ENCODE peak calls at places on chromosomes 11 and 22, in ten cellular contexts. N is Caco-2, M is omental fat pad, U is pancreas, Q is cardiac muscle cell, R is MCF 10A, W is foreskin keratinocyte, C is HCT116, E is coronary artery, Z is RWPE1. O is an unnamed sample.

GRCh38 chr22:25076281-25076680 is 123.4 kb upstream of the CRYBB3 start:
- DNase-seq in N (no peak), M (no peak), U (no peak), Q (no peak), R (no peak), W (no peak), C (no peak), E (no peak), Z (no peak), O (no peak)

GRCh38 chr11:117908261-117908895 is 20.8 kb downstream of the TMPRSS13 start:
- DNase-seq in N (no peak), M (no peak), U (no peak), Q (no peak), R (no peak), W (no peak), C (no peak), E (peak; percentile 45), Z (no peak), O (no peak)

GRCh38 chr22:43018615-43019014 is 3.7 kb upstream of the PACSIN2 start:
- DNase-seq in N (peak; percentile 43), M (no peak), U (no peak), Q (no peak), R (no peak), W (no peak), C (no peak), E (no peak), Z (no peak), O (no peak)

GRCh38 chr22:43789452-43789851 is 22.7 kb downstream of the EFCAB6 start:
- DNase-seq in N (no peak), M (peak; percentile 43), U (no peak), Q (no peak), R (peak; percentile 72), W (peak; percentile 77), C (no peak), E (no peak), Z (peak; percentile 50), O (no peak)

GRCh38 chr22:17269607-17270261 is 50.5 kb upstream of the ADA2 start:
- DNase-seq in N (no peak), M (no peak), U (no peak), Q (no peak), R (no peak), W (no peak), C (no peak), E (no peak), Z (no peak), O (no peak)

GRCh38 chr11:58647141-58647699 is 24.8 kb downstream of the CNTF start:
- DNase-seq in N (no peak), M (no peak), U (no peak), Q (no peak), R (no peak), W (no peak), C (no peak), E (no peak), Z (no peak), O (no peak)

GRCh38 chr11:75896843-75897419 is 81.9 kb downstream of the UVRAG start:
- DNase-seq in N (peak; percentile 56), M (no peak), U (no peak), Q (peak; percentile 52), R (peak; percentile 54), W (no peak), C (peak; percentile 12), E (no peak), Z (peak; percentile 31), O (no peak)

GRCh38 chr11:30740071-30740470 is 153.9 kb upstream of the MPPED2 start:
- DNase-seq in N (no peak), M (no peak), U (no peak), Q (no peak), R (no peak), W (no peak), C (no peak), E (no peak), Z (no peak), O (no peak)

GRCh38 chr11:123083623-123084029 is 21.7 kb upstream of the HSPA8 start:
- DNase-seq in N (no peak), M (peak; percentile 95), U (no peak), Q (peak; percentile 23), R (peak; percentile 97), W (peak; percentile 88), C (peak; percentile 85), E (peak; percentile 80), Z (peak; percentile 83), O (peak; percentile 91)

GRCh38 chr11:73975479-73975757 is 7.2 kb downstream of the UCP2 start:
- DNase-seq in N (no peak), M (no peak), U (no peak), Q (no peak), R (no peak), W (no peak), C (no peak), E (no peak), Z (no peak), O (no peak)

GRCh38 chr11:44335052-44335894 is 25.3 kb upstream of the ALX4 start:
- DNase-seq in N (no peak), M (no peak), U (no peak), Q (no peak), R (no peak), W (no peak), C (no peak), E (no peak), Z (no peak), O (no peak)

GRCh38 chr11:8354622-8355417 is 91.1 kb upstream of the LMO1 start:
- DNase-seq in N (peak; percentile 15), M (no peak), U (no peak), Q (peak; percentile 14), R (no peak), W (no peak), C (no peak), E (no peak), Z (no peak), O (no peak)
- TF ChIP-seq CTCF in N (no peak), M (no peak), U (no peak), Q (no peak), R (no peak), W (peak; percentile 21), C (peak; percentile 14), E (no peak), Z (no peak), O (no peak)

GRCh38 chr11:65304613-65305012 is 10.1 kb upstream of the CDC42EP2 start:
- DNase-seq in N (no peak), M (no peak), U (no peak), Q (no peak), R (no peak), W (no peak), C (no peak), E (no peak), Z (no peak), O (no peak)

GRCh38 chr11:65300621-65301290 is 13.9 kb upstream of the CDC42EP2 start:
- DNase-seq in N (no peak), M (no peak), U (no peak), Q (no peak), R (no peak), W (no peak), C (no peak), E (no peak), Z (no peak), O (no peak)

GRCh38 chr11:65304110-65304509 is 10.6 kb upstream of the CDC42EP2 start:
- DNase-seq in N (no peak), M (no peak), U (no peak), Q (no peak), R (no peak), W (no peak), C (no peak), E (no peak), Z (no peak), O (no peak)

GRCh38 chr11:65303542-65303941 is 11.1 kb upstream of the CDC42EP2 start:
- DNase-seq in N (no peak), M (no peak), U (no peak), Q (no peak), R (no peak), W (no peak), C (no peak), E (no peak), Z (no peak), O (no peak)

DNA sequence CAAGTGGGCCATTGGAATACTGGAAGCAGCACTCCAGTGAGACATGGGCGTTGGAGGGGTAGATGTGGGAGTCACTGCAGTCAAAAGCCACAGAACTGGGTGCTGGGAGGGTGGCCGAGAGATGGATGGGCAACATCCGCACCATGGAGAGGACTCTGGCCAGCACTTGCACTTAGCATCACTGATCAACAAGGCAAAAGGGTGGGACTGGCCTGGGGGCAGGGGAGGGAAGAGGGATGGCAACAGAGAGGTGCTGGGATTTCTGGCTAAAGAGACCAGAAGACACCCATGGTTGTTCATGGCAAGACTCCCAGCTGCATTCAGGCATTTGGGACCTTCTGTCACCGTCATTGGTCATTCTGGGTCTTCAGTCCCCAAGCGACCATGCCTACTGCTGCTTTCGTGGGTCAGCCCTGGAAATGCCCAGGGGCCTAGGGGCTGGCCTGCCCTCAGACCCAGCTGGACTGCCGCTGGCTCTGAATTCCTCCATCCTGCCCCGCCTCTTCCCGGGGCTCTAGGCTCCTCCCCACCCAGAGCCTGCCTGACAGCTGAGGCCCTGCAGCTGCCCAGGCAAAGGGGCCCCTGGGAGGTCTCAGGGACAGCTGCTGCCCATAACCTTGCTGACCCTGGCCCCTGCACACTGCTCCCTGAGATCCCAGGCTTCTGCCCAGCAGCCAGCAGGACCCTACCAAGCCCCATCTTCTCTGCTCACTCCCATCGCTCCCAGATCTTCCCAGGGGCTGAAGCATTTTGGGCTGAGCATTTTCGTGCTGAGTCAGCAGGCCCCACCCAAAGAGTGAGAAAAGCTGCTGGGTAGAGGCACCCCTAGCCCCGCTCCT is 13.0 kb upstream of the CDC42EP2 start:
- DNase-seq in N (peak; percentile 77), M (no peak), U (no peak), Q (peak; percentile 83), R (no peak), W (no peak), C (no peak), E (no peak), Z (no peak), O (no peak)
- TF ChIP-seq CTCF in N (no peak), M (no peak), U (no peak), Q (no peak), R (no peak), W (no peak), C (no peak), E (no peak), Z (no peak), O (no peak)

DNA sequence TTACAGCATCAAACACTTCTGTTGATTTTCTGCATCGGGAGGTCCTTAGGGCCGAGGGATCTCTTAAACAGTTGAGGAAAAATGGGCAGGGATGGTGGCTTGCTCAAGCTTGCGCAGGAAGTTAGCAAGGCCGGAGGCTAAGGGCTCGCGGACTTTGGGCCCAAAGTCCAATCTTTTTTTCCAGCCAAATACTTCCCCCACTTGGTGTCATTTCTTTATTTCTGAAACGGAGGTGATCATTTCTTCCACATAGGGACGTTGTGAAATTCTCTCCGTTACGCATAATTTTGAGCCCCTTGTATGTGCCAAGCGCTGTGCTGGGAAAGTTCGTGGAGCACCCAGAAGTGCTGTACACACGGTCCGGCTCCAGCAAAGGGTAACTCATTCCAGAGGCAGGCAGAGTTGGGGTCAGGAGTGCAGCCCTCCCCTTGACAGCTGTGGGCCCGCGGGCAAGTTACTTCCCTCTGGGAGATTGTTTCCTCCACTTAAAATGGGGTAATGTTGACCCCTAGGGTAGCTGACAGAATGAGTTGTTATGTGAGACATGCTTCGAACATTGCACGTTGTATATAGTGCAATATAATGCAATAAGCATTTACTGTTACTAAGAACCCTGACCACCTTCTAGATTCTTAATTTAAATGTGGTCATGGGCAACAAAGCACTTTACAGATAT is 837 bp downstream of the MIEF1 start:
- DNase-seq in N (no peak), M (no peak), U (peak; percentile 33), Q (no peak), R (no peak), W (no peak), C (no peak), E (no peak), Z (no peak), O (no peak)
- TF ChIP-seq CTCF in N (no peak), M (no peak), U (no peak), Q (no peak), R (no peak), W (no peak), C (no peak), E (no peak), Z (no peak), O (no peak)

GRCh38 chr11:67044496-67044895 is 12.2 kb upstream of the RHOD start:
- DNase-seq in N (no peak), M (no peak), U (no peak), Q (no peak), R (no peak), W (no peak), C (no peak), E (no peak), Z (no peak), O (no peak)
- TF ChIP-seq CTCF in N (no peak), M (no peak), U (no peak), Q (no peak), R (no peak), W (no peak), C (no peak), E (no peak), Z (no peak), O (no peak)

O was measured in osteocyte.